ENCODE peak calls at places on chromosomes 5 and 9, in seven cellular contexts. R is mesendoderm, D is neuronal stem cell, B is IMR-90, J is H9, L is H1, H is mesenchymal stem cell. K is an unnamed sample.

GRCh38 chr9:132647355-132647754 is 22.4 kb downstream of the DDX31 start:
- DNase-seq in J (no peak), R (no peak), H (peak; percentile 100), D (no peak), B (peak; percentile 100), L (no peak), K (peak; percentile 44)

GRCh38 chr5:142826741-142827492 is 56.7 kb downstream of the ARHGAP26 start:
- DNase-seq in L (no peak), B (peak; percentile 75), D (no peak), H (no peak), R (no peak), J (no peak), K (peak; percentile 31)

GRCh38 chr9:98575379-98576346 is 133.1 kb downstream of the GABBR2 start:
- DNase-seq in B (peak; percentile 88), J (no peak), R (peak; percentile 11), H (peak; percentile 47), D (no peak), L (no peak), K (no peak)

GRCh38 chr9:114348906-114349482 is 19.3 kb downstream of the ORM2 start:
- DNase-seq in J (peak; percentile 87), B (peak; percentile 99), D (peak; percentile 64), H (peak; percentile 100), L (peak; percentile 68), R (peak; percentile 97), K (peak; percentile 82)

GRCh38 chr5:68911840-68912690 is 181.7 kb upstream of the SLC30A5 start:
- DNase-seq in J (no peak), L (no peak), D (no peak), R (no peak), B (peak; percentile 78), H (peak; percentile 88), K (no peak)

GRCh38 chr5:123035950-123036390 is 555 bp downstream of the PPIC start:
- DNase-seq in D (peak; percentile 52), B (peak; percentile 29), R (peak; percentile 74), L (peak; percentile 77), J (peak; percentile 77), H (peak; percentile 57), K (peak; percentile 63)

GRCh38 chr9:93132287-93132927 is 1.6 kb downstream of the NINJ1 start:
- DNase-seq in H (peak; percentile 48), L (no peak), J (no peak), B (no peak), D (no peak), R (no peak), K (no peak)

GRCh38 chr9:127898433-127899199 is 787 bp downstream of the ST6GALNAC6 start:
- DNase-seq in B (peak; percentile 89), R (no peak), L (no peak), H (peak; percentile 94), J (peak; percentile 41), D (no peak), K (peak; percentile 41)

GRCh38 chr5:180141068-180141660 is 67.8 kb downstream of the RASGEF1C start:
- DNase-seq in J (no peak), R (no peak), D (no peak), B (no peak), L (no peak), H (no peak), K (no peak)

GRCh38 chr9:116447914-116448313 is 239.2 kb upstream of the TRIM32 start:
- DNase-seq in H (no peak), L (no peak), D (no peak), J (no peak), R (peak; percentile 44), B (no peak), K (no peak)

GRCh38 chr9:78115073-78115472 is 83.5 kb upstream of the GNAQ start:
- DNase-seq in J (no peak), B (no peak), L (no peak), H (peak; percentile 6), D (no peak), R (peak; percentile 57), K (peak; percentile 25)

GRCh38 chr9:110444911-110445310 is 107.2 kb upstream of the TXNDC8 start:
- DNase-seq in L (no peak), R (no peak), H (peak; percentile 89), J (no peak), D (no peak), B (peak; percentile 86), K (no peak)

GRCh38 chr9:121261107-121261460 is 6.9 kb upstream of the GSN start:
- DNase-seq in D (no peak), R (no peak), L (no peak), H (peak; percentile 35), B (no peak), J (peak; percentile 42), K (peak; percentile 27)

GRCh38 chr9:26954050-26954508 is 2.1 kb upstream of the IFT74 start:
- DNase-seq in R (no peak), J (no peak), D (no peak), H (peak; percentile 30), B (peak; percentile 23), L (no peak), K (no peak)

GRCh38 chr5:96734871-96735325 is 72.7 kb downstream of the CAST start:
- DNase-seq in B (peak; percentile 42), R (no peak), J (no peak), D (no peak), H (no peak), L (no peak), K (peak; percentile 16)

GRCh38 chr5:96729156-96729555 is 67.0 kb downstream of the CAST start:
- DNase-seq in J (no peak), H (no peak), D (no peak), B (no peak), L (no peak), R (no peak), K (no peak)

GRCh38 chr5:96736937-96737336 is 70.8 kb downstream of the ERAP1 start:
- DNase-seq in B (no peak), H (no peak), L (no peak), D (no peak), J (no peak), R (peak; percentile 31), K (no peak)

GRCh38 chr5:96733771-96734498 is 71.8 kb downstream of the CAST start:
- DNase-seq in L (no peak), R (peak; percentile 42), D (no peak), H (no peak), B (peak; percentile 35), J (peak; percentile 43), K (peak; percentile 94)
- H3K27ac ChIP-seq in L (no peak overlapping the region), R (no peak overlapping the region), D (no peak overlapping the region), H (no peak overlapping the region), B (no peak overlapping the region), J (no peak overlapping the region), K (no peak overlapping the region)

GRCh38 chr5:172525633-172526360 is 71.5 kb upstream of the SH3PXD2B start:
- DNase-seq in L (peak; percentile 14), R (no peak), B (no peak), D (no peak), J (no peak), H (no peak), K (no peak)

GRCh38 chr5:172523146-172523745 is 68.9 kb upstream of the SH3PXD2B start:
- DNase-seq in J (no peak), H (no peak), L (no peak), B (no peak), D (no peak), R (no peak), K (no peak)

GRCh38 chr5:172524573-172525021 is 70.3 kb upstream of the SH3PXD2B start:
- DNase-seq in D (no peak), B (no peak), J (no peak), R (no peak), H (no peak), L (peak; percentile 24), K (peak; percentile 14)

DNA sequence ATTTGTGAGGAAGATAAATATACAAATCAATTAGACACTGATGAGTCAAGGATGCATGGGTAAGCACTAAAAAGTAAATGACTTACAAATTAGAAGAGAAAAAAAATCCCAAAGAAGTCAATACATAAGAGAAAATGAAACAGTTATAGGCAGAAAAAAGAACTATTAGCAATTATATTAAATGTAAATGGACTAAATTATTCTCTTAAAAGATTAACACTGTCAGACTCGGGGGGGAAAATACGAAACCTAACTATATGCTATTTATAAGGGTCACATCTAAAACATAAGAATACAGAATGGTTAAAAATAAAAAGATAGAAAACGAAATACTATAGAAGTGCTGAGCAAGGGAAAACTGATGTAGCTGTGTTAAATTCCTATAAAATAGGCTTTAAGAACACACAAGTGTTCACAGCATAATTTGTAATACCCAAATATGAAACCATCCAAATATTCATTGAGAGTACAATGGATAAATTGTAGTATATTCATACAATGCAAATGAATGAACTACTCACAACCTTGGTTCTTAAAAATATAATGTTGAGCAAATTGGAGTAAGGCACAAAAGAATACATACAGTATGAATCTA is 67.1 kb upstream of the SH3PXD2B start:
- DNase-seq in H (no peak), L (no peak), D (no peak), R (no peak), J (no peak), B (no peak), K (no peak)
- H3K79me1 ChIP-seq in H (no peaks in the 10 kb centered on the region), L (no peaks in the 10 kb centered on the region), D (no peaks in the 10 kb centered on the region), R (no peaks in the 10 kb centered on the region), J (no peaks in the 10 kb centered on the region), B (no peaks in the 10 kb centered on the region), K (no peaks in the 10 kb centered on the region)

GRCh38 chr9:101677864-101678263 is 60.6 kb downstream of the GRIN3A start:
- DNase-seq in D (no peak), H (no peak), J (no peak), B (no peak), L (no peak), R (peak; percentile 19), K (no peak)

GRCh38 chr9:101673642-101674041 is 64.8 kb downstream of the GRIN3A start:
- DNase-seq in B (no peak), H (no peak), D (no peak), L (no peak), R (no peak), J (no peak), K (no peak)

GRCh38 chr9:101671567-101671966 is 66.9 kb downstream of the GRIN3A start:
- DNase-seq in L (no peak), B (no peak), H (no peak), J (no peak), D (no peak), R (peak; percentile 17), K (no peak)

GRCh38 chr9:101674165-101674564 is 64.3 kb downstream of the GRIN3A start:
- DNase-seq in D (no peak), R (no peak), H (no peak), J (no peak), B (no peak), L (no peak), K (no peak)

DNA sequence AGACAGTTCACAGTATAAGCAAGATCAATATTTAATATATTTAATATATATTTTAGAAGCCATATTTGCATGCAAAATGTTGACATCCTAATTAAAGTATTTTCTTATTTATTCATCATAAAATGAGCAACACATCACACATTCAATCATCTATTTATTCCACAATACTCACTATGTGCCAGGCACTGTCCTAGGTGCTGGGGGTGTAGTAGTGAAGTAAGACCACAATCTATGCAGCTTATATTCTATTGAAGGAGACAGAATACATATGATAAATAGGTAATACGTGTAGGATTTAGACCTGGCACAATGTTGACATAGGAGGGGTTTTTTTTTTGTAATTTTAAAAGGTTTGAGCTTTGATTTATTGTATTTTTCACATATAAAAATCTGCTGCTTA is 63.1 kb downstream of the GRIN3A start:
- DNase-seq in L (no peak), R (no peak), B (no peak), H (no peak), J (no peak), D (no peak), K (no peak)
- H3K27ac ChIP-seq in L (no peak overlapping the region), R (no peak overlapping the region), B (no peak overlapping the region), H (no peak overlapping the region), J (no peak overlapping the region), D (no peak overlapping the region), K (no peak overlapping the region)

DNA sequence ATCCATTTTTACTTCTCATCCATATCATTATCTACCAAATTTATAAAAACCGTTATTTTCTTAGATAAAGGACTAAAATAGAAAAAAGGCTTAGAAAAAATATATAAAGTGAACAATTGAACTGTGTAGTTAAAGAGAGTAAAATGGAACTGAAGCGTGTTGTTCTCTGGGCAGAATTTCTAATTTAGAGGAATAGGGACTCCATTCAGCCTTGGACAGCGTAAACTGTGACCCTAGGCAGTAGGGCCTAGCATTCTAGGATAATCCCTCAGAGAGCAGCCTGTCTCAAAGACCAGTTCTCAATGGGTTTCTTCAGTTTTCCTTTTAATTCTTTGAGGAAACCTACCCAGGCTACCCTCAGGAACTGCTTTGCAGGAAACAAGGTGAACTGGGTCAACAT is 11.1 kb downstream of the ZNF462 start:
- DNase-seq in H (no peak), L (no peak), D (no peak), B (no peak), R (no peak), J (no peak), K (no peak)
- H3K79me1 ChIP-seq in H (peaks cover 4% of the 10 kb centered on the region), L (peaks cover 8% of the 10 kb centered on the region), D (no peaks in the 10 kb centered on the region), B (peaks cover 68% of the 10 kb centered on the region), R (peaks cover 13% of the 10 kb centered on the region), J (no peaks in the 10 kb centered on the region), K (no peaks in the 10 kb centered on the region)

K was measured in trophoblast cell.